ENCODE peak calls at places on chromosomes 6 and 20, in six cellular contexts. V, C, Z, Y, D and J are unnamed samples.

GRCh38 chr6:158780963-158781691 is 38.0 kb downstream of the EZR start:
- DNase-seq in Y (no peak), C (no peak), D (no peak), V (no peak), Z (no peak), J (no peak)

GRCh38 chr20:13929836-13930235 is 60.6 kb downstream of the SEL1L2 start:
- DNase-seq in D (no peak), Y (no peak), Z (no peak), V (no peak), C (no peak), J (no peak)

GRCh38 chr6:142409794-142410193 is 108.0 kb downstream of the ADGRG6 start:
- DNase-seq in D (no peak), C (no peak), Z (no peak), V (peak), Y (no peak), J (no peak)

GRCh38 chr6:129774697-129775447 is 64.9 kb upstream of the ARHGAP18 start:
- DNase-seq in Y (peak), D (peak), V (peak), Z (peak), C (peak), J (peak)

GRCh38 chr6:41581381-41581991 is 35.3 kb downstream of the FOXP4 start:
- DNase-seq in Z (peak), Y (peak), V (peak), D (no peak), C (no peak), J (no peak)

GRCh38 chr6:142913511-142914047 is 31.4 kb downstream of the HIVEP2 start:
- DNase-seq in C (no peak), Y (no peak), D (no peak), Z (no peak), V (no peak), J (peak)

GRCh38 chr6:118889163-118889562 is 4.8 kb upstream of the ASF1A start:
- DNase-seq in Z (no peak), D (no peak), C (no peak), V (no peak), Y (no peak), J (no peak)

GRCh38 chr6:136764522-136764993 is 27.7 kb downstream of the MAP3K5 start:
- DNase-seq in C (no peak), Y (no peak), D (no peak), Z (no peak), V (no peak), J (peak)

GRCh38 chr6:128078276-128078675 is 177.4 kb upstream of the THEMIS start:
- DNase-seq in D (no peak), C (no peak), Y (no peak), Z (no peak), V (no peak), J (no peak)

GRCh38 chr6:128710305-128710704 is 172.6 kb upstream of the LAMA2 start:
- DNase-seq in Y (no peak), C (no peak), V (no peak), Z (no peak), D (no peak), J (no peak)

GRCh38 chr6:89482136-89482535 is 49.2 kb downstream of the ANKRD6 start:
- DNase-seq in C (no peak), V (no peak), Z (no peak), Y (no peak), D (no peak), J (no peak)

GRCh38 chr20:4090756-4091331 is 75.5 kb upstream of the RNF24 start:
- DNase-seq in D (peak), Z (no peak), V (peak), C (peak), Y (peak), J (peak)

GRCh38 chr6:4567141-4567540 is 209.1 kb upstream of the CDYL start:
- DNase-seq in C (no peak), V (no peak), D (no peak), Z (no peak), Y (no peak), J (no peak)

GRCh38 chr6:142377112-142377848 is 75.5 kb downstream of the ADGRG6 start:
- DNase-seq in Y (peak), C (peak), Z (peak), D (peak), V (peak), J (no peak)

GRCh38 chr6:167238694-167239467 is 52.2 kb upstream of the UNC93A start:
- DNase-seq in V (no peak), C (no peak), D (peak), Y (no peak), Z (no peak), J (no peak)

DNA sequence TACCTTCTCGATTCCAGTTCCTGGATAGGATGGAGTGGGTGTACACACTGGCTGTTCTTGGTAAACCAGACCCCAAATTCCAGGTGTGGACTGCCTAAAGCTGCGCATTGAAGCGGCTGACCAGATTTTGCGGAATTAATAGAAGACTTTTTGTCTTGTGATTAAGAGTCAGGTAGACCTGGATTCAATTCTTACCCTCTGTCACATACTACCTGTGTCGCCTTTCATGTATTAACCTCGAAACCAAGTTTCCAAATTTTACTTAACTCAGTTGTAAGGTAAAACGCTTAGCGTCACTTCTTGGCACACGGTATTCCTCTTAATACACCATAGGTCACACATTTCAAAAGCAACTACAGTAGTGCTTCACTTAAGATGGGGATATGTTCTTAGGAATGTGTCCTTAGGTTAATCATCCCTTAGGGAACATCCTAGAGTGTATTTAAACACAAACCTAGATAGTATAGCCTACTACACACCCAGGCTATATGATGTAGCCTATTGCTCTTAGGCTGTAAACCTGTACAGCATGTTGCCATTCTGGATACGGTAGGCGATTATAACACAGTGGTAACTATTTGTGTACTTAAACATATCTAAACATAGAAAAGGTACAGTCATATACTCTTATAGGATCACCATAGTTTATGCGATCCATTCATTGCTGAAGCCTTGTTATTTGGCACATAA is 733 bp upstream of the GOPC start:
- DNase-seq in C (no peak), V (no peak), D (no peak), Z (no peak), Y (no peak), J (no peak)
- TF ChIP-seq MAX in C (no peak), V (no peak), D (no peak), Z (no peak), Y (no peak), J (no peak)

DNA sequence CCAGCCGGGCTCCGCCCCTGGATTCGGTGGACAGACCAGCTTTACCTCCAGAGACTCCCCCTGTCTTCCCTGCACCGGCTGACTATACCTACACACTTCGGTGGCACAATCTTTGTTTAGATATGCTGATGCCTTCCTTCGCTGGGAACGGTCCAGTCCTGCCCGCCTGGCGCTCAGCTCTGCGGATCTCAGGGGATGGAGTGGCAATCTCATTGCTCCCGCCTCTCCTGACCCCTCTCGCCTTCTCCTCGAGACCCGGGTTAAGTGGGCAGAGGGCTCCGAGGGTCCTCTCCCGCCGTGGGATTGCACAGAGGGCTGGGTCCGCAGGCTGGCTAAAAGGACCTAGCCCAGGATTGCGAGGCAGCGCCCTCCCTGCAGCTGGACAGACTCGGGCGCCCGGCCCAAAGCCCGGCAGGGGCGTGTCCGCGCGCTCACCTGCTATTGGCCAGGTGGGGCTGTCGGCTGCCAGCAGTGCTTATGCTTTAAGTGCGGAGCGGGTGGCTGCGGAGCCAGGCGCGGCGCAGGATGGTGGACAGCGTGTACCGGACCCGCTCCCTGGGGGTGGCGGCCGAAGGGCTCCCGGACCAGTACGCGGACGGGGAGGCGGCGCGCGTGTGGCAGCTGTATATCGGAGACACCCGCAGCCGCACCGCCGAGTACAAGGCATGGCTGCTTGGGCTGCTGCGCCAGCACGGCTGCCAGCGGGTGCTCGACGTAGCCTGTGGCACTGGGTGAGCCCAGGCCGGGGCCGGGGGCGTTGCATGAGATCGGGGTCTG is at the start of gene GNMT:
- DNase-seq in D (peak), Y (peak), C (peak), V (peak), Z (no peak), J (no peak)
- TF ChIP-seq POLR2A in D (peak), Y (no peak), C (no peak), V (no peak), Z (no peak), J (no peak)

DNA sequence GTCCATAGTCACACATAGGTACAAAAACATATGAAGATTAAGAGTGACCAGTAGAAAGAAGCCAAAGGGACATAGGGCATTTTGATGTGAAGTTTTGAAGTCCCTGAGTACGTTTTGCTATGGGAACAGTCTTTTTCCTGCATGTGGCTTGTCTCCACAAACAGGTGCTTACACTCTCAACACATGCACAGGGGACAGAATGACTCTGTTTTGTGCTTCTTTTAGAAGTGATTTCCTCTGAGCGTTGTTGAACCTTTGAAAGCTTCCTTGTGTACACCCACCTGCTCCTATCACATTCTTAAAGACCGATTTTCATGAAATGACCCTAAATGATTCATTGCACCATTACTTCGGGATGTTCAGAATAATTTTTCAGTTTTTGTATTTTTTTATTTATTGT is 338.8 kb upstream of the CDH4 start:
- DNase-seq in D (no peak), C (no peak), V (no peak), Y (no peak), Z (no peak), J (no peak)
- TF ChIP-seq CTCF in D (no peak), C (no peak), V (no peak), Y (no peak), Z (no peak), J (no peak)

DNA sequence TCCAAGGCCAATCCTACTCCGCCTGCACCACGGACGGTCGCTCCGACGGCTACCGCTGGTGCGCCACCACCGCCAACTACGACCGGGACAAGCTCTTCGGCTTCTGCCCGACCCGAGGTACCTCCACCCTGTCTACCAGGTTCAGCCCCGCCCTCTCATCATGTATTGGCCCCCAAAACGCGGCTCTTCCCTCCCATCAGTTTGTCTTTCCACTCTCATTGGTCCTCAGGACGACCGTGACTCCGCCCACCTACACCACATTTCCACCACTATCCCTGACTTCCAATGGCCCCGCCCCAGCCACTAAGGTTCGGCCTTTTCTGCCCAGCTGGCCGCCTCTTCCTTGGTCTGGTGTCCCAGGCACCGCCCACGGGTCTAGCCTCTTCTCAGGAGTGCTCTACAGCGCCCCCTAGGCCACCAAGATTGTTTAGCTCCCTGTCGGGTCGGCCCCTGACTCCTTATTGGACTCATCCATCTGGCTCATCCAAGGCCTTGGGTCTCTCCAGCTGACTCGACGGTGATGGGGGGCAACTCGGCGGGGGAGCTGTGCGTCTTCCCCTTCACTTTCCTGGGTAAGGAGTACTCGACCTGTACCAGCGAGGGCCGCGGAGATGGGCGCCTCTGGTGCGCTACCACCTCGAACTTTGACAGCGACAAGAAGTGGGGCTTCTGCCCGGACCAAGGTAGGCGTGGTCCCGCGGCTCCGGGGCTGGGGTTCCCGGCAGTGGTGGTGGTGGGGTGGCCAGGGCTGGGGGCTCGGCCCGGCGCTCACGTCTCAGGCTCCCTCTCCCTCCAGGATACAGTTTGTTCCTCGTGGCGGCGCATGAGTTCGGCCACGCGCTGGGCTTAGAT is 3.1 kb downstream of the MMP9 start:
- DNase-seq in Z (peak), V (peak), Y (peak), D (peak), C (peak), J (peak)
- TF ChIP-seq MAX in Z (no peak), V (no peak), Y (no peak), D (no peak), C (no peak), J (no peak)

GRCh38 chr6:37206674-37207073 is 36.7 kb downstream of the PIM1 start:
- DNase-seq in D (no peak), V (no peak), C (no peak), Y (no peak), Z (no peak), J (no peak)

GRCh38 chr6:37202788-37203491 is 33.0 kb downstream of the PIM1 start:
- DNase-seq in D (no peak), Z (no peak), Y (no peak), V (peak), C (no peak), J (no peak)

GRCh38 chr6:37205997-37206340 is 36.0 kb downstream of the PIM1 start:
- DNase-seq in V (no peak), D (no peak), C (no peak), Y (no peak), Z (no peak), J (no peak)

GRCh38 chr6:37204014-37204751 is 34.2 kb downstream of the PIM1 start:
- DNase-seq in V (no peak), Y (peak), C (no peak), Z (no peak), D (peak), J (no peak)

DNA sequence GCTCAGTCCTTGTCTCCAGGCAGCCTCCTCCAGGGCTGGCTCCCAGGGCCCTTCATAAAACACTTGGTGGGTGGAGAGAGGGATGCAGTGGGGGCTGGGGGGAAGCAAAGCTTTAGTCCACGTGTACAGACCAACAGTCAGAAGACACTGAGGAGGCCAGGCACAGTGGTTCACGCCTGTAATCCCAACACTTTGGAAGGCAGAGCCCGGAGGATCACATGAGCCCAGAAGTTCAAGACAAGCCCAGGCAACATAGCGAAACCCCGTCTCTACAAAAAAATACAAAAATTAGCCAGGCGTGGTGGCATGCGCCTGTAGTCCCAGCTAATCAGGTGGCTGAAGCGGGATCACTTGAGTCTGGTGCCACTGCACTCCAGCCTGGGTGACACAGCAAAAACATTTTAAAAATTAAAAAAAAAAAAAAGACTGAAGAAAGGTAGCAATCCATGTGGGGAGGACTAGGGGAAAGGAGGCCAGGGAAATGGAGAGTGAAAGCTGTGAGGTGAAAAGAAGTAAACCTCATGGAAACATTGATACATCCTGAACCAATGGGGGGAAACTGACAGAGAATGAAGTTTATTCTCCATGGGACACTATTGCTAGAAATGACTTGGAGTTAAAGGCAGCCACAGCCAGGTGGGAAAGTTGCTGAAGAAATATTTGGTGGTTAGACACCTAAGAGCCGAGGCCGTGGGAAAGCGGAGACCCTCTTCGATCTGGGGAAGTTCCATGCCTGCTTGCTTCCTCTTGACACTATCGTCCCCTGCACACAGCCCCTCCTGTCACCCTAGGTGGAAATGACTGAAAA is 35.4 kb downstream of the PIM1 start:
- DNase-seq in V (no peak), Y (no peak), Z (no peak), D (no peak), C (no peak), J (no peak)
- TF ChIP-seq POLR2A in V (no peak), Y (no peak), Z (no peak), D (no peak), C (no peak), J (no peak)

DNA sequence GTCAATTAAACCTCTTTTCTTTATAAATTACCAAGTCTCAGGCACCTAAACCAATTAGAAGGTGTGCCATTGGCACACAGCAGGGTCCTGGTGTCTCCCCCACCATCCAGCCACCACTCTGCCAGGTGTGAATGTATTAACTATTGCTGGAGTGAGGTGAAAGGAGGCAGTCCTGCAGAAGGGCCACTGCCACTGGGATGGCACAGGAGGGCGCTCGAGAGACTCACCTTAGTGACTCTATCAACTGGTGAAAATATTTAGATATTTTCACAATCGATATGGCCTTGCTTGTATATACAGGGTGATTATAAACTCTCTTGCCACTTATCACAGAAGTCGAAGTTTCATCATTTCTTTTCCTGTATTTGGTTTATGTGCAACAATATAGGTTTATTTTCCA is 145.6 kb upstream of the ESR1 start:
- DNase-seq in Z (peak), Y (no peak), V (peak), D (no peak), C (peak), J (no peak)
- TF ChIP-seq CTCF in Z (peak), Y (no peak), V (peak), D (no peak), C (peak), J (peak)

DNA sequence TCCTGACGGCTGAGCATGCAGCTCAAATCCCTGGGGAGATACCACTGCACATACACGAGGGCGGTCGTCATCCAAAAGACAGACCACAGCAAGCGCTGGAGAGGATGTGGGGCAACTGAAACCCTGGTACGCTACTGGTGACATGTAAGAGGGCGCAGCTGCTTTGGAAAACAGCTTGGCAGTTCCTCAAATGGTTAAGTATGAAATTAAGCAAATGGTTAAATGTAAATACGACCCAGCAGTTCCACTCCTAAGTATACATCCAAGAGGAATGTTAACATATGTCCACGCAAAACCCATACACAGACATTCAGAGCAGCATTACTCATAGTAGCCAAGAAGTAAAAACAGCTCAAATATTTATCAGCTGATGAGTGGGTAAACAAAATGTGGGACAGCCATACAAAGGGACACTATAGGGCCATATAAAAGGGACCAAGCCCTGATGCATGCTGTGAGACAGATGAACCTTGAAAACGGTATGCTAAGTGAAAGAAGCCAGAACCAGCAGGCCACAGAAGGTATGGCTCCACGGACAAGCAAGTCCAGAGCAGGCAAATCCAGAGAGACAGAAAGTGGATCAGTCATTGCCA is 38.5 kb downstream of the RIPOR3 start:
- DNase-seq in V (no peak), C (no peak), D (no peak), Y (no peak), Z (no peak), J (peak)
- TF ChIP-seq MAX in V (no peak), C (no peak), D (no peak), Y (no peak), Z (no peak), J (peak)

DNA sequence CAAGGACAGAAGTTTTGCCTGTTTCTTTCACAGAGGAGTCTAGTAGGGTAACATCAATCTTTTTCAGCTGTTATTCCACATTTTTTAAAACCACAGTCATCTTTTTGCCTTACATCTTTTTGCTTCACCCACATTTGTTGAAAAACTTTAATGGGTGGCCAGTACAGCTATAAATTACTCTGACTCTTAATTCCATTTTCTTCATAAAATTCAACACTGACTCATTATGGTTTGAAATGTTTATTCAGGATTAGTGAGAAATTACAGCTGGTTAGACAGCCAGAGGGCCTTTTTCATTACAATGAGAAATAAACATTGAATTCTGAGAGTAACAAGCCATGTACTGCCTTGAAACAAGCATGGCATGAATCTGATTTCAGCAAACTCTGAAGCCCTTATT is 19.6 kb downstream of the NDUFAF4 start:
- DNase-seq in Y (no peak), C (no peak), Z (no peak), V (no peak), D (no peak), J (no peak)
- TF ChIP-seq POLR2A in Y (no peak), C (no peak), Z (no peak), V (no peak), D (no peak), J (no peak)